ENCODE peak calls at places on chromosomes 13 and 19, in four cellular contexts. V is AG04450, Q is heart right ventricle, Z is IMR-90. X is an unnamed sample.

GRCh38 chr19:33246729-33247440 is 21.2 kb upstream of the SLC7A10 start:
- DNase-seq in Q (no peak), V (no peak), Z (no peak), X (no peak)

GRCh38 chr19:44677019-44677809 is 5.9 kb downstream of the CEACAM19 start:
- DNase-seq in Q (no peak), Z (peak), V (no peak), X (no peak)

GRCh38 chr13:89910166-89910565 is 1437.3 kb upstream of the MIR17HG start:
- DNase-seq in Z (no peak), V (no peak), Q (peak), X (no peak)

GRCh38 chr19:14089412-14089661 is 1.2 kb downstream of the SAMD1 start:
- DNase-seq in V (no peak), Z (no peak), Q (no peak), X (no peak)

GRCh38 chr13:113951246-113951999 is 22.5 kb downstream of the C13orf46 start:
- DNase-seq in V (no peak), Z (peak), Q (peak), X (peak)

GRCh38 chr19:22945560-22945959 is 57.4 kb downstream of the ZNF728 start:
- DNase-seq in V (no peak), Q (no peak), Z (peak), X (no peak)

GRCh38 chr13:84684048-84684662 is 801.9 kb upstream of the SLITRK1 start:
- DNase-seq in V (no peak), Q (no peak), Z (no peak), X (no peak)

GRCh38 chr13:102399791-102400618 is 1.8 kb downstream of the FGF14 start:
- DNase-seq in V (no peak), Q (peak), Z (no peak), X (no peak)

GRCh38 chr13:57128909-57129308 is 11.8 kb upstream of the PRR20A start:
- DNase-seq in V (no peak), Z (no peak), Q (no peak), X (no peak)

GRCh38 chr13:95505976-95506375 is 46.5 kb upstream of the CLDN10 start:
- DNase-seq in V (no peak), Z (no peak), Q (no peak), X (no peak)

GRCh38 chr19:17393914-17394313 is at the start of gene CCDC194:
- DNase-seq in V (no peak), Q (no peak), Z (no peak), X (no peak)

GRCh38 chr13:31947105-31947504 is 84.5 kb upstream of the FRY start:
- DNase-seq in Z (no peak), Q (no peak), V (no peak), X (no peak)

GRCh38 chr13:66656050-66656449 is 574.1 kb downstream of the PCDH9 start:
- DNase-seq in Z (no peak), Q (no peak), V (no peak), X (no peak)

GRCh38 chr19:2624537-2625091 is 77.9 kb downstream of the GNG7 start:
- DNase-seq in Q (peak), Z (no peak), V (no peak), X (no peak)

GRCh38 chr13:99661791-99662190 is 160.5 kb downstream of the TM9SF2 start:
- DNase-seq in Z (no peak), V (no peak), Q (no peak), X (no peak)

GRCh38 chr13:23851106-23851505 is 38.1 kb downstream of the MIPEP start:
- DNase-seq in Z (peak), V (no peak), Q (no peak), X (no peak)

GRCh38 chr19:35671818-35672217 is 5.5 kb downstream of the UPK1A start:
- DNase-seq in Q (no peak), Z (no peak), V (no peak), X (no peak)

GRCh38 chr19:55146078-55146647 is 2.8 kb downstream of the TNNT1 start:
- DNase-seq in V (no peak), Q (no peak), Z (no peak), X (peak)

GRCh38 chr13:21360463-21360862 is 98.6 kb downstream of the ZDHHC20 start:
- DNase-seq in V (no peak), Z (no peak), Q (no peak), X (no peak)

GRCh38 chr13:25689539-25689938 is 317.8 kb downstream of the ATP8A2 start:
- DNase-seq in Q (no peak), V (no peak), Z (no peak), X (no peak)

GRCh38 chr19:38319421-38320258 is at the start of gene KCNK6:
- DNase-seq in V (no peak), Q (peak), Z (no peak), X (no peak)

GRCh38 chr13:41505209-41505835 is 48.0 kb downstream of the RGCC start:
- DNase-seq in Q (no peak), V (peak), Z (peak), X (no peak)

GRCh38 chr13:99218969-99219368 is 18.3 kb downstream of the UBAC2 start:
- DNase-seq in V (no peak), Z (no peak), Q (no peak), X (no peak)

GRCh38 chr13:38902551-38902950 is 88.1 kb downstream of the STOML3 start:
- DNase-seq in Q (no peak), V (no peak), Z (no peak), X (no peak)

GRCh38 chr13:39913928-39914327 is 258.5 kb downstream of the COG6 start:
- DNase-seq in Q (no peak), Z (no peak), V (no peak), X (no peak)

GRCh38 chr19:958967-959685 is 25.0 kb upstream of the WDR18 start:
- DNase-seq in Z (peak), V (no peak), Q (no peak), X (no peak)

GRCh38 chr19:7368456-7368855 is 19.7 kb downstream of the ARHGEF18 start:
- DNase-seq in Q (no peak), V (no peak), Z (no peak), X (no peak)

X was measured in GM12891.